ENCODE peak calls at places on chromosomes 7 and 10, in four cellular contexts. S is GM20000, C is astrocyte of the spinal cord, G is T-helper 2 cell. Y is an unnamed sample.

GRCh38 chr10:104548090-104548489 is 93.0 kb upstream of the SORCS3 start:
- DNase-seq in S (no peak), C (peak), G (no peak), Y (no peak)

GRCh38 chr10:14019983-14020668 is 310.6 kb downstream of the FRMD4A start:
- DNase-seq in S (no peak), C (no peak), G (no peak), Y (no peak)

GRCh38 chr7:80187727-80188126 is 53.1 kb downstream of the GNAI1 start:
- DNase-seq in S (no peak), C (no peak), G (no peak), Y (no peak)

GRCh38 chr7:55977831-55978230 is 13.4 kb downstream of the NIPSNAP2 start:
- DNase-seq in S (no peak), C (peak), G (no peak), Y (no peak)

GRCh38 chr7:117774943-117775342 is 98.3 kb downstream of the CTTNBP2 start:
- DNase-seq in S (no peak), C (no peak), G (no peak), Y (no peak)

GRCh38 chr7:94440460-94441039 is 45.9 kb downstream of the COL1A2 start:
- DNase-seq in S (no peak), C (peak), G (no peak), Y (no peak)

GRCh38 chr7:46627038-46627315 is 705.9 kb upstream of the IGFBP3 start:
- DNase-seq in S (no peak), C (no peak), G (no peak), Y (no peak)

GRCh38 chr7:106603300-106603699 is 57.7 kb downstream of the CCDC71L start:
- DNase-seq in S (no peak), C (no peak), G (no peak), Y (no peak)

GRCh38 chr10:73867126-73867807 is 7.1 kb downstream of the CAMK2G start:
- DNase-seq in S (no peak), C (no peak), G (no peak), Y (no peak)

GRCh38 chr10:124677871-124678565 is 66.2 kb downstream of the FAM53B start:
- DNase-seq in S (no peak), C (no peak), G (no peak), Y (no peak)

GRCh38 chr7:124084024-124084423 is 51.2 kb upstream of the TMEM229A start:
- DNase-seq in S (no peak), C (no peak), G (no peak), Y (no peak)

GRCh38 chr10:102119417-102120141 is 589 bp downstream of the LDB1 start:
- DNase-seq in S (peak), C (peak), G (no peak), Y (no peak)

GRCh38 chr7:128982105-128982504 is 44.4 kb downstream of the IRF5 start:
- DNase-seq in S (no peak), C (no peak), G (no peak), Y (no peak)

GRCh38 chr7:101244385-101245146 is at the start of gene FIS1:
- DNase-seq in S (peak), C (peak), G (peak), Y (peak)

GRCh38 chr10:1160561-1160961 is 104.4 kb downstream of the WDR37 start:
- DNase-seq in S (no peak), C (no peak), G (no peak), Y (no peak)

GRCh38 chr10:13787015-13787421 is 200.3 kb downstream of the PRPF18 start:
- DNase-seq in S (peak), C (peak), G (peak), Y (no peak)

GRCh38 chr10:119445311-119445934 is 97.1 kb downstream of the RGS10 start:
- DNase-seq in S (peak), C (peak), G (peak), Y (no peak)

GRCh38 chr10:61781969-61782403 is 119.3 kb downstream of the CABCOCO1 start:
- DNase-seq in S (no peak), C (no peak), G (no peak), Y (no peak)

GRCh38 chr10:122251459-122252255 is 19.4 kb upstream of the BTBD16 start:
- DNase-seq in S (no peak), C (peak), G (no peak), Y (no peak)

GRCh38 chr7:47239927-47240570 is 341.9 kb downstream of the TNS3 start:
- DNase-seq in S (no peak), C (no peak), G (no peak), Y (no peak)

GRCh38 chr10:131943021-131943814 is 38.5 kb downstream of the BNIP3 start:
- DNase-seq in S (no peak), C (no peak), G (no peak), Y (no peak)

GRCh38 chr10:50477287-50477686 is 146.5 kb downstream of the SGMS1 start:
- DNase-seq in S (no peak), C (no peak), G (no peak), Y (no peak)

GRCh38 chr10:33734393-33735110 is 400.1 kb upstream of the NRP1 start:
- DNase-seq in S (no peak), C (no peak), G (no peak), Y (no peak)

GRCh38 chr10:89296227-89296648 is 5.6 kb upstream of the IFIT2 start:
- DNase-seq in S (no peak), C (no peak), G (no peak), Y (no peak)

GRCh38 chr7:34848670-34849069 is 188.6 kb downstream of the DPY19L1 start:
- DNase-seq in S (no peak), C (no peak), G (no peak), Y (no peak)

GRCh38 chr10:14340051-14340744 is 9.5 kb upstream of the FRMD4A start:
- DNase-seq in S (no peak), C (no peak), G (no peak), Y (no peak)

GRCh38 chr7:95963446-95963990 is 191.2 kb downstream of the DYNC1I1 start:
- DNase-seq in S (no peak), C (peak), G (no peak), Y (no peak)

GRCh38 chr10:57716884-57717283 is 550.8 kb downstream of the IPMK start:
- DNase-seq in S (no peak), C (peak), G (no peak), Y (peak)

GRCh38 chr10:125562737-125563136 is 120.2 kb downstream of the TEX36 start:
- DNase-seq in S (no peak), C (no peak), G (no peak), Y (no peak)

GRCh38 chr10:124649209-124649608 is 95.0 kb downstream of the FAM53B start:
- DNase-seq in S (no peak), C (no peak), G (no peak), Y (no peak)

GRCh38 chr10:80108576-80109239 is 23.8 kb upstream of the PLAC9 start:
- DNase-seq in S (no peak), C (no peak), G (no peak), Y (no peak)

GRCh38 chr10:132353456-132354355 is 21.7 kb downstream of the LRRC27 start:
- DNase-seq in S (no peak), C (no peak), G (no peak), Y (no peak)

GRCh38 chr10:59817806-59818205 is 64.6 kb upstream of the MRLN start:
- DNase-seq in S (no peak), C (peak), G (no peak), Y (no peak)

GRCh38 chr10:89513206-89513605 is 22.2 kb downstream of the SLC16A12 start:
- DNase-seq in S (no peak), C (no peak), G (no peak), Y (no peak)

GRCh38 chr10:570631-571565 is 118.6 kb downstream of the DIP2C start:
- DNase-seq in S (no peak), C (no peak), G (no peak), Y (no peak)

GRCh38 chr7:140165422-140165821 is 11.4 kb downstream of the KDM7A start:
- DNase-seq in S (no peak), C (peak), G (no peak), Y (peak)

GRCh38 chr10:97131702-97132101 is 54.1 kb downstream of the SLIT1 start:
- DNase-seq in S (no peak), C (no peak), G (no peak), Y (no peak)